ENCODE peak calls at places on chromosomes 5 and 9, in seven cellular contexts. L, T, W, F, I, D and X are unnamed samples.
A peak's percentile ranks its signal among the peaks of the same experiment; 100 is the strongest.

GRCh38 chr5:147507480-147508126 is 2.3 kb downstream of the DPYSL3 start:
- DNase-seq in L (no peak), T (no peak), W (no peak), F (no peak), I (no peak), D (peak; percentile 78), X (no peak)

GRCh38 chr5:138706655-138707480 is 46.4 kb upstream of the CTNNA1 start:
- DNase-seq in L (no peak), T (peak; percentile 54), W (no peak), F (no peak), I (no peak), D (peak; percentile 89), X (peak; percentile 44)

GRCh38 chr5:84393969-84394368 is 9.3 kb upstream of the EDIL3 start:
- DNase-seq in L (no peak), T (no peak), W (no peak), F (no peak), I (no peak), D (peak; percentile 88), X (no peak)

GRCh38 chr5:168480601-168481000 is 5.7 kb upstream of the RARS1 start:
- DNase-seq in L (no peak), T (no peak), W (no peak), F (no peak), I (no peak), D (no peak), X (no peak)

GRCh38 chr5:130966990-130967389 is 198.1 kb downstream of the HINT1 start:
- DNase-seq in L (no peak), T (no peak), W (no peak), F (no peak), I (no peak), D (no peak), X (peak; percentile 15)

GRCh38 chr5:63928451-63928850 is 33.8 kb downstream of the HTR1A start:
- DNase-seq in L (no peak), T (no peak), W (no peak), F (no peak), I (no peak), D (no peak), X (no peak)

GRCh38 chr5:139104577-139105271 is 93.4 kb downstream of the SIL1 start:
- DNase-seq in L (peak; percentile 53), T (peak; percentile 74), W (no peak), F (peak; percentile 68), I (no peak), D (peak; percentile 90), X (no peak)

GRCh38 chr5:43042176-43042625 is 2.1 kb upstream of the ANXA2R start:
- DNase-seq in L (peak; percentile 43), T (no peak), W (peak; percentile 91), F (no peak), I (peak; percentile 76), D (peak; percentile 69), X (peak; percentile 95)

GRCh38 chr5:142171270-142171669 is 62.7 kb downstream of the NDFIP1 start:
- DNase-seq in L (no peak), T (no peak), W (no peak), F (no peak), I (no peak), D (no peak), X (no peak)

GRCh38 chr9:28782630-28783029 is 1209.3 kb upstream of the C9orf72 start:
- DNase-seq in L (no peak), T (no peak), W (no peak), F (no peak), I (no peak), D (no peak), X (peak; percentile 39)

GRCh38 chr5:67262956-67263355 is 66.4 kb upstream of the CD180 start:
- DNase-seq in L (no peak), T (no peak), W (no peak), F (no peak), I (no peak), D (no peak), X (no peak)

GRCh38 chr5:60797482-60798153 is 46.5 kb downstream of the ELOVL7 start:
- DNase-seq in L (no peak), T (no peak), W (no peak), F (no peak), I (no peak), D (no peak), X (no peak)

GRCh38 chr9:137255448-137256114 is 454 bp downstream of the NELFB start:
- DNase-seq in L (no peak), T (no peak), W (peak; percentile 79), F (peak; percentile 40), I (no peak), D (no peak), X (peak; percentile 45)

GRCh38 chr5:145633474-145633873 is 201.7 kb downstream of the PRELID2 start:
- DNase-seq in L (no peak), T (no peak), W (no peak), F (no peak), I (no peak), D (no peak), X (no peak)

GRCh38 chr9:18122156-18122555 is 351.8 kb upstream of the ADAMTSL1 start:
- DNase-seq in L (no peak), T (no peak), W (no peak), F (no peak), I (no peak), D (peak; percentile 18), X (no peak)

GRCh38 chr5:107670028-107670926 is 460 bp downstream of the EFNA5 start:
- DNase-seq in L (no peak), T (no peak), W (peak; percentile 51), F (peak; percentile 4), I (no peak), D (peak; percentile 2), X (no peak)

GRCh38 chr5:141504216-141504615 is 15.3 kb downstream of the PCDHGC5 start:
- DNase-seq in L (no peak), T (no peak), W (no peak), F (peak; percentile 18), I (no peak), D (no peak), X (no peak)

GRCh38 chr9:72675586-72675985 is 154.2 kb downstream of the TMC1 start:
- DNase-seq in L (no peak), T (no peak), W (no peak), F (no peak), I (no peak), D (no peak), X (no peak)

GRCh38 chr5:139745800-139746690 is 49.6 kb upstream of the PSD2 start:
- DNase-seq in L (no peak), T (no peak), W (peak; percentile 56), F (peak; percentile 63), I (peak; percentile 39), D (peak; percentile 67), X (no peak)

GRCh38 chr9:107712390-107712789 is 222.8 kb upstream of the KLF4 start:
- DNase-seq in L (no peak), T (no peak), W (no peak), F (no peak), I (no peak), D (peak; percentile 76), X (peak; percentile 13)

GRCh38 chr5:11992518-11992917 is 88.3 kb upstream of the CTNND2 start:
- DNase-seq in L (no peak), T (no peak), W (no peak), F (no peak), I (no peak), D (no peak), X (no peak)

GRCh38 chr9:34171753-34172535 is 6.9 kb upstream of the UBAP1 start:
- DNase-seq in L (no peak), T (no peak), W (peak; percentile 64), F (no peak), I (peak; percentile 51), D (no peak), X (peak; percentile 94)

GRCh38 chr9:112065781-112066606 is 109.1 kb downstream of the SUSD1 start:
- DNase-seq in L (no peak), T (peak; percentile 85), W (peak; percentile 58), F (no peak), I (no peak), D (peak; percentile 94), X (no peak)

GRCh38 chr5:169778622-169779596 is 141.8 kb downstream of the DOCK2 start:
- DNase-seq in L (no peak), T (no peak), W (no peak), F (no peak), I (no peak), D (no peak), X (peak; percentile 8)

GRCh38 chr9:83431470-83432060 is 106.6 kb downstream of the FRMD3 start:
- DNase-seq in L (no peak), T (no peak), W (peak; percentile 59), F (no peak), I (no peak), D (no peak), X (no peak)

GRCh38 chr5:36396640-36397039 is 94.9 kb upstream of the RANBP3L start:
- DNase-seq in L (no peak), T (no peak), W (no peak), F (no peak), I (no peak), D (peak; percentile 26), X (no peak)

GRCh38 chr9:1077616-1078015 is 27.5 kb downstream of the DMRT2 start:
- DNase-seq in L (no peak), T (no peak), W (no peak), F (no peak), I (no peak), D (no peak), X (peak; percentile 56)

GRCh38 chr5:10866913-10867312 is 105.9 kb upstream of the DAP start:
- DNase-seq in L (no peak), T (no peak), W (no peak), F (no peak), I (no peak), D (peak; percentile 18), X (no peak)